ENCODE peak calls at places on chromosome 9, in five cellular contexts. One of them, this sample, is unnamed.

GRCh38 chr9:117687532-117687931 is 16.7 kb upstream of the TLR4 start:
- DNase-seq in activated T-helper 2 cell treated with anti-CD3 and anti-CD28 coated beads, Interferon-gamma antibody, Interleukin-2, Interleukin-4, amounts not matched to agents 10 μg/mL and 5 μg/mL and 100 μg/mL, durations not matched to agents 14 hours and 24 hours and 36 hours: no peak
- DNase-seq in stimulated activated CD8-positive, alpha-beta memory T cell treated with anti-CD3 and anti-CD28 coated beads, Interleukin-2, amount 100 ng/mL, for 48 hours: no peak
- DNase-seq in lung: no peak
- DNase-seq in sigmoid colon: no peak
- DNase-seq in this sample: no peak

GRCh38 chr9:137305060-137305787 is 3.2 kb upstream of the NRARP start:
- DNase-seq in stimulated activated CD8-positive, alpha-beta memory T cell treated with anti-CD3 and anti-CD28 coated beads, Interleukin-2, amount 100 ng/mL, for 48 hours: peak
- DNase-seq in activated T-helper 2 cell treated with anti-CD3 and anti-CD28 coated beads, Interferon-gamma antibody, Interleukin-2, Interleukin-4, amounts not matched to agents 10 μg/mL and 5 μg/mL and 100 μg/mL, durations not matched to agents 14 hours and 24 hours and 36 hours: peak
- DNase-seq in sigmoid colon: no peak
- DNase-seq in lung: peak
- DNase-seq in this sample: peak

GRCh38 chr9:70392189-70392588 is 22.3 kb downstream of the KLF9 start:
- DNase-seq in lung: no peak
- DNase-seq in activated T-helper 2 cell treated with anti-CD3 and anti-CD28 coated beads, Interferon-gamma antibody, Interleukin-2, Interleukin-4, amounts not matched to agents 10 μg/mL and 5 μg/mL and 100 μg/mL, durations not matched to agents 14 hours and 24 hours and 36 hours: no peak
- DNase-seq in stimulated activated CD8-positive, alpha-beta memory T cell treated with anti-CD3 and anti-CD28 coated beads, Interleukin-2, amount 100 ng/mL, for 48 hours: no peak
- DNase-seq in sigmoid colon: no peak
- DNase-seq in this sample: no peak

GRCh38 chr9:105401651-105402050 is 46.2 kb upstream of the FSD1L start:
- DNase-seq in stimulated activated CD8-positive, alpha-beta memory T cell treated with anti-CD3 and anti-CD28 coated beads, Interleukin-2, amount 100 ng/mL, for 48 hours: no peak
- DNase-seq in sigmoid colon: no peak
- DNase-seq in activated T-helper 2 cell treated with anti-CD3 and anti-CD28 coated beads, Interferon-gamma antibody, Interleukin-2, Interleukin-4, amounts not matched to agents 10 μg/mL and 5 μg/mL and 100 μg/mL, durations not matched to agents 14 hours and 24 hours and 36 hours: no peak
- DNase-seq in lung: no peak
- DNase-seq in this sample: peak

GRCh38 chr9:124660341-124660801 is 110.7 kb downstream of the NR6A1 start:
- DNase-seq in stimulated activated CD8-positive, alpha-beta memory T cell treated with anti-CD3 and anti-CD28 coated beads, Interleukin-2, amount 100 ng/mL, for 48 hours: no peak
- DNase-seq in lung: no peak
- DNase-seq in activated T-helper 2 cell treated with anti-CD3 and anti-CD28 coated beads, Interferon-gamma antibody, Interleukin-2, Interleukin-4, amounts not matched to agents 10 μg/mL and 5 μg/mL and 100 μg/mL, durations not matched to agents 14 hours and 24 hours and 36 hours: no peak
- DNase-seq in sigmoid colon: no peak
- DNase-seq in this sample: peak

GRCh38 chr9:127865645-127866464 is 11.4 kb upstream of the ENG start:
- DNase-seq in activated T-helper 2 cell treated with anti-CD3 and anti-CD28 coated beads, Interferon-gamma antibody, Interleukin-2, Interleukin-4, amounts not matched to agents 10 μg/mL and 5 μg/mL and 100 μg/mL, durations not matched to agents 14 hours and 24 hours and 36 hours: peak
- DNase-seq in stimulated activated CD8-positive, alpha-beta memory T cell treated with anti-CD3 and anti-CD28 coated beads, Interleukin-2, amount 100 ng/mL, for 48 hours: no peak
- DNase-seq in sigmoid colon: no peak
- DNase-seq in lung: no peak
- DNase-seq in this sample: no peak

GRCh38 chr9:126499005-126499910 is 114.5 kb upstream of the LMX1B start:
- DNase-seq in sigmoid colon: peak
- DNase-seq in activated T-helper 2 cell treated with anti-CD3 and anti-CD28 coated beads, Interferon-gamma antibody, Interleukin-2, Interleukin-4, amounts not matched to agents 10 μg/mL and 5 μg/mL and 100 μg/mL, durations not matched to agents 14 hours and 24 hours and 36 hours: peak
- DNase-seq in lung: peak
- DNase-seq in stimulated activated CD8-positive, alpha-beta memory T cell treated with anti-CD3 and anti-CD28 coated beads, Interleukin-2, amount 100 ng/mL, for 48 hours: no peak
- DNase-seq in this sample: peak

GRCh38 chr9:91560301-91560700 is 136.7 kb upstream of the NFIL3 start:
- DNase-seq in stimulated activated CD8-positive, alpha-beta memory T cell treated with anti-CD3 and anti-CD28 coated beads, Interleukin-2, amount 100 ng/mL, for 48 hours: no peak
- DNase-seq in activated T-helper 2 cell treated with anti-CD3 and anti-CD28 coated beads, Interferon-gamma antibody, Interleukin-2, Interleukin-4, amounts not matched to agents 10 μg/mL and 5 μg/mL and 100 μg/mL, durations not matched to agents 14 hours and 24 hours and 36 hours: no peak
- DNase-seq in lung: no peak
- DNase-seq in sigmoid colon: no peak
- DNase-seq in this sample: peak

GRCh38 chr9:93910598-93910997 is 44.6 kb downstream of the BARX1 start:
- DNase-seq in sigmoid colon: no peak
- DNase-seq in lung: no peak
- DNase-seq in stimulated activated CD8-positive, alpha-beta memory T cell treated with anti-CD3 and anti-CD28 coated beads, Interleukin-2, amount 100 ng/mL, for 48 hours: no peak
- DNase-seq in activated T-helper 2 cell treated with anti-CD3 and anti-CD28 coated beads, Interferon-gamma antibody, Interleukin-2, Interleukin-4, amounts not matched to agents 10 μg/mL and 5 μg/mL and 100 μg/mL, durations not matched to agents 14 hours and 24 hours and 36 hours: no peak
- DNase-seq in this sample: no peak

GRCh38 chr9:126366366-126367011 is 39.9 kb downstream of the MVB12B start:
- DNase-seq in stimulated activated CD8-positive, alpha-beta memory T cell treated with anti-CD3 and anti-CD28 coated beads, Interleukin-2, amount 100 ng/mL, for 48 hours: no peak
- DNase-seq in lung: no peak
- DNase-seq in activated T-helper 2 cell treated with anti-CD3 and anti-CD28 coated beads, Interferon-gamma antibody, Interleukin-2, Interleukin-4, amounts not matched to agents 10 μg/mL and 5 μg/mL and 100 μg/mL, durations not matched to agents 14 hours and 24 hours and 36 hours: no peak
- DNase-seq in sigmoid colon: peak
- DNase-seq in this sample: no peak

GRCh38 chr9:115353681-115354080 is 235.7 kb upstream of the TNC start:
- DNase-seq in sigmoid colon: no peak
- DNase-seq in lung: no peak
- DNase-seq in stimulated activated CD8-positive, alpha-beta memory T cell treated with anti-CD3 and anti-CD28 coated beads, Interleukin-2, amount 100 ng/mL, for 48 hours: no peak
- DNase-seq in activated T-helper 2 cell treated with anti-CD3 and anti-CD28 coated beads, Interferon-gamma antibody, Interleukin-2, Interleukin-4, amounts not matched to agents 10 μg/mL and 5 μg/mL and 100 μg/mL, durations not matched to agents 14 hours and 24 hours and 36 hours: no peak
- DNase-seq in this sample: no peak

GRCh38 chr9:32590898-32591297 is 17.9 kb upstream of the NDUFB6 start:
- DNase-seq in lung: no peak
- DNase-seq in stimulated activated CD8-positive, alpha-beta memory T cell treated with anti-CD3 and anti-CD28 coated beads, Interleukin-2, amount 100 ng/mL, for 48 hours: no peak
- DNase-seq in activated T-helper 2 cell treated with anti-CD3 and anti-CD28 coated beads, Interferon-gamma antibody, Interleukin-2, Interleukin-4, amounts not matched to agents 10 μg/mL and 5 μg/mL and 100 μg/mL, durations not matched to agents 14 hours and 24 hours and 36 hours: no peak
- DNase-seq in sigmoid colon: no peak
- DNase-seq in this sample: no peak

GRCh38 chr9:119677811-119678530 is 308.7 kb upstream of the BRINP1 start:
- DNase-seq in stimulated activated CD8-positive, alpha-beta memory T cell treated with anti-CD3 and anti-CD28 coated beads, Interleukin-2, amount 100 ng/mL, for 48 hours: no peak
- DNase-seq in activated T-helper 2 cell treated with anti-CD3 and anti-CD28 coated beads, Interferon-gamma antibody, Interleukin-2, Interleukin-4, amounts not matched to agents 10 μg/mL and 5 μg/mL and 100 μg/mL, durations not matched to agents 14 hours and 24 hours and 36 hours: no peak
- DNase-seq in lung: no peak
- DNase-seq in sigmoid colon: no peak
- DNase-seq in this sample: no peak

GRCh38 chr9:94944623-94945022 is 218.1 kb downstream of the AOPEP start:
- DNase-seq in sigmoid colon: no peak
- DNase-seq in stimulated activated CD8-positive, alpha-beta memory T cell treated with anti-CD3 and anti-CD28 coated beads, Interleukin-2, amount 100 ng/mL, for 48 hours: no peak
- DNase-seq in activated T-helper 2 cell treated with anti-CD3 and anti-CD28 coated beads, Interferon-gamma antibody, Interleukin-2, Interleukin-4, amounts not matched to agents 10 μg/mL and 5 μg/mL and 100 μg/mL, durations not matched to agents 14 hours and 24 hours and 36 hours: no peak
- DNase-seq in lung: no peak
- DNase-seq in this sample: no peak

GRCh38 chr9:37953775-37954437 is 50.0 kb upstream of the SLC25A51 start:
- DNase-seq in stimulated activated CD8-positive, alpha-beta memory T cell treated with anti-CD3 and anti-CD28 coated beads, Interleukin-2, amount 100 ng/mL, for 48 hours: no peak
- DNase-seq in lung: no peak
- DNase-seq in activated T-helper 2 cell treated with anti-CD3 and anti-CD28 coated beads, Interferon-gamma antibody, Interleukin-2, Interleukin-4, amounts not matched to agents 10 μg/mL and 5 μg/mL and 100 μg/mL, durations not matched to agents 14 hours and 24 hours and 36 hours: no peak
- DNase-seq in sigmoid colon: no peak
- DNase-seq in this sample: peak

GRCh38 chr9:122005597-122005996 is 87.5 kb downstream of the TTLL11 start:
- DNase-seq in stimulated activated CD8-positive, alpha-beta memory T cell treated with anti-CD3 and anti-CD28 coated beads, Interleukin-2, amount 100 ng/mL, for 48 hours: no peak
- DNase-seq in lung: no peak
- DNase-seq in sigmoid colon: no peak
- DNase-seq in activated T-helper 2 cell treated with anti-CD3 and anti-CD28 coated beads, Interferon-gamma antibody, Interleukin-2, Interleukin-4, amounts not matched to agents 10 μg/mL and 5 μg/mL and 100 μg/mL, durations not matched to agents 14 hours and 24 hours and 36 hours: no peak
- DNase-seq in this sample: peak

GRCh38 chr9:111064160-111064733 is 26.0 kb upstream of the LPAR1 start:
- DNase-seq in sigmoid colon: no peak
- DNase-seq in lung: no peak
- DNase-seq in activated T-helper 2 cell treated with anti-CD3 and anti-CD28 coated beads, Interferon-gamma antibody, Interleukin-2, Interleukin-4, amounts not matched to agents 10 μg/mL and 5 μg/mL and 100 μg/mL, durations not matched to agents 14 hours and 24 hours and 36 hours: no peak
- DNase-seq in stimulated activated CD8-positive, alpha-beta memory T cell treated with anti-CD3 and anti-CD28 coated beads, Interleukin-2, amount 100 ng/mL, for 48 hours: no peak
- DNase-seq in this sample: no peak

GRCh38 chr9:104856413-104856941 is 71.5 kb downstream of the ABCA1 start:
- DNase-seq in sigmoid colon: no peak
- DNase-seq in lung: no peak
- DNase-seq in stimulated activated CD8-positive, alpha-beta memory T cell treated with anti-CD3 and anti-CD28 coated beads, Interleukin-2, amount 100 ng/mL, for 48 hours: no peak
- DNase-seq in activated T-helper 2 cell treated with anti-CD3 and anti-CD28 coated beads, Interferon-gamma antibody, Interleukin-2, Interleukin-4, amounts not matched to agents 10 μg/mL and 5 μg/mL and 100 μg/mL, durations not matched to agents 14 hours and 24 hours and 36 hours: no peak
- DNase-seq in this sample: peak

GRCh38 chr9:112858625-112859147 is 32.0 kb downstream of the SLC46A2 start:
- DNase-seq in lung: no peak
- DNase-seq in activated T-helper 2 cell treated with anti-CD3 and anti-CD28 coated beads, Interferon-gamma antibody, Interleukin-2, Interleukin-4, amounts not matched to agents 10 μg/mL and 5 μg/mL and 100 μg/mL, durations not matched to agents 14 hours and 24 hours and 36 hours: no peak
- DNase-seq in sigmoid colon: no peak
- DNase-seq in stimulated activated CD8-positive, alpha-beta memory T cell treated with anti-CD3 and anti-CD28 coated beads, Interleukin-2, amount 100 ng/mL, for 48 hours: no peak
- DNase-seq in this sample: no peak

GRCh38 chr9:137611623-137612609 is 6.4 kb downstream of the ARRDC1 start:
- DNase-seq in activated T-helper 2 cell treated with anti-CD3 and anti-CD28 coated beads, Interferon-gamma antibody, Interleukin-2, Interleukin-4, amounts not matched to agents 10 μg/mL and 5 μg/mL and 100 μg/mL, durations not matched to agents 14 hours and 24 hours and 36 hours: no peak
- DNase-seq in lung: peak
- DNase-seq in stimulated activated CD8-positive, alpha-beta memory T cell treated with anti-CD3 and anti-CD28 coated beads, Interleukin-2, amount 100 ng/mL, for 48 hours: no peak
- DNase-seq in sigmoid colon: no peak
- DNase-seq in this sample: peak

GRCh38 chr9:504921-505821 is 290.5 kb downstream of the DOCK8 start:
- DNase-seq in lung: no peak
- DNase-seq in sigmoid colon: peak
- DNase-seq in activated T-helper 2 cell treated with anti-CD3 and anti-CD28 coated beads, Interferon-gamma antibody, Interleukin-2, Interleukin-4, amounts not matched to agents 10 μg/mL and 5 μg/mL and 100 μg/mL, durations not matched to agents 14 hours and 24 hours and 36 hours: no peak
- DNase-seq in stimulated activated CD8-positive, alpha-beta memory T cell treated with anti-CD3 and anti-CD28 coated beads, Interleukin-2, amount 100 ng/mL, for 48 hours: no peak
- DNase-seq in this sample: peak

GRCh38 chr9:128078504-128079434 is 10.7 kb downstream of the SLC25A25 start:
- DNase-seq in sigmoid colon: no peak
- DNase-seq in activated T-helper 2 cell treated with anti-CD3 and anti-CD28 coated beads, Interferon-gamma antibody, Interleukin-2, Interleukin-4, amounts not matched to agents 10 μg/mL and 5 μg/mL and 100 μg/mL, durations not matched to agents 14 hours and 24 hours and 36 hours: no peak
- DNase-seq in stimulated activated CD8-positive, alpha-beta memory T cell treated with anti-CD3 and anti-CD28 coated beads, Interleukin-2, amount 100 ng/mL, for 48 hours: no peak
- DNase-seq in lung: no peak
- DNase-seq in this sample: peak

GRCh38 chr9:113922160-113922559 is 46.1 kb downstream of the ZNF618 start:
- DNase-seq in stimulated activated CD8-positive, alpha-beta memory T cell treated with anti-CD3 and anti-CD28 coated beads, Interleukin-2, amount 100 ng/mL, for 48 hours: no peak
- DNase-seq in lung: no peak
- DNase-seq in activated T-helper 2 cell treated with anti-CD3 and anti-CD28 coated beads, Interferon-gamma antibody, Interleukin-2, Interleukin-4, amounts not matched to agents 10 μg/mL and 5 μg/mL and 100 μg/mL, durations not matched to agents 14 hours and 24 hours and 36 hours: no peak
- DNase-seq in sigmoid colon: no peak
- DNase-seq in this sample: peak

GRCh38 chr9:86352440-86353106 is 1.6 kb downstream of the TUT7 start:
- DNase-seq in stimulated activated CD8-positive, alpha-beta memory T cell treated with anti-CD3 and anti-CD28 coated beads, Interleukin-2, amount 100 ng/mL, for 48 hours: no peak
- DNase-seq in lung: no peak
- DNase-seq in sigmoid colon: no peak
- DNase-seq in activated T-helper 2 cell treated with anti-CD3 and anti-CD28 coated beads, Interferon-gamma antibody, Interleukin-2, Interleukin-4, amounts not matched to agents 10 μg/mL and 5 μg/mL and 100 μg/mL, durations not matched to agents 14 hours and 24 hours and 36 hours: no peak
- DNase-seq in this sample: peak

GRCh38 chr9:79572032-79572890 is 496 bp downstream of the TLE4 start:
- DNase-seq in activated T-helper 2 cell treated with anti-CD3 and anti-CD28 coated beads, Interferon-gamma antibody, Interleukin-2, Interleukin-4, amounts not matched to agents 10 μg/mL and 5 μg/mL and 100 μg/mL, durations not matched to agents 14 hours and 24 hours and 36 hours: peak
- DNase-seq in sigmoid colon: peak
- DNase-seq in stimulated activated CD8-positive, alpha-beta memory T cell treated with anti-CD3 and anti-CD28 coated beads, Interleukin-2, amount 100 ng/mL, for 48 hours: no peak
- DNase-seq in lung: peak
- DNase-seq in this sample: peak

GRCh38 chr9:86667307-86667706 is 280.0 kb downstream of the GAS1 start:
- DNase-seq in activated T-helper 2 cell treated with anti-CD3 and anti-CD28 coated beads, Interferon-gamma antibody, Interleukin-2, Interleukin-4, amounts not matched to agents 10 μg/mL and 5 μg/mL and 100 μg/mL, durations not matched to agents 14 hours and 24 hours and 36 hours: no peak
- DNase-seq in lung: no peak
- DNase-seq in sigmoid colon: no peak
- DNase-seq in stimulated activated CD8-positive, alpha-beta memory T cell treated with anti-CD3 and anti-CD28 coated beads, Interleukin-2, amount 100 ng/mL, for 48 hours: no peak
- DNase-seq in this sample: peak

GRCh38 chr9:94967481-94967880 is 241.0 kb downstream of the AOPEP start:
- DNase-seq in lung: no peak
- DNase-seq in stimulated activated CD8-positive, alpha-beta memory T cell treated with anti-CD3 and anti-CD28 coated beads, Interleukin-2, amount 100 ng/mL, for 48 hours: no peak
- DNase-seq in activated T-helper 2 cell treated with anti-CD3 and anti-CD28 coated beads, Interferon-gamma antibody, Interleukin-2, Interleukin-4, amounts not matched to agents 10 μg/mL and 5 μg/mL and 100 μg/mL, durations not matched to agents 14 hours and 24 hours and 36 hours: no peak
- DNase-seq in sigmoid colon: no peak
- DNase-seq in this sample: no peak

GRCh38 chr9:98873535-98874432 is 66.3 kb downstream of the GALNT12 start:
- DNase-seq in lung: no peak
- DNase-seq in sigmoid colon: no peak
- DNase-seq in activated T-helper 2 cell treated with anti-CD3 and anti-CD28 coated beads, Interferon-gamma antibody, Interleukin-2, Interleukin-4, amounts not matched to agents 10 μg/mL and 5 μg/mL and 100 μg/mL, durations not matched to agents 14 hours and 24 hours and 36 hours: no peak
- DNase-seq in stimulated activated CD8-positive, alpha-beta memory T cell treated with anti-CD3 and anti-CD28 coated beads, Interleukin-2, amount 100 ng/mL, for 48 hours: no peak
- DNase-seq in this sample: peak

GRCh38 chr9:105333811-105334210 is 89.4 kb downstream of the SLC44A1 start:
- DNase-seq in lung: no peak
- DNase-seq in activated T-helper 2 cell treated with anti-CD3 and anti-CD28 coated beads, Interferon-gamma antibody, Interleukin-2, Interleukin-4, amounts not matched to agents 10 μg/mL and 5 μg/mL and 100 μg/mL, durations not matched to agents 14 hours and 24 hours and 36 hours: no peak
- DNase-seq in sigmoid colon: no peak
- DNase-seq in stimulated activated CD8-positive, alpha-beta memory T cell treated with anti-CD3 and anti-CD28 coated beads, Interleukin-2, amount 100 ng/mL, for 48 hours: no peak
- DNase-seq in this sample: peak

GRCh38 chr9:134939080-134939733 is 21.5 kb upstream of the FCN1 start:
- DNase-seq in lung: no peak
- DNase-seq in activated T-helper 2 cell treated with anti-CD3 and anti-CD28 coated beads, Interferon-gamma antibody, Interleukin-2, Interleukin-4, amounts not matched to agents 10 μg/mL and 5 μg/mL and 100 μg/mL, durations not matched to agents 14 hours and 24 hours and 36 hours: no peak
- DNase-seq in stimulated activated CD8-positive, alpha-beta memory T cell treated with anti-CD3 and anti-CD28 coated beads, Interleukin-2, amount 100 ng/mL, for 48 hours: no peak
- DNase-seq in sigmoid colon: no peak
- DNase-seq in this sample: no peak

GRCh38 chr9:113463418-113464285 is at the start of gene RGS3:
- DNase-seq in stimulated activated CD8-positive, alpha-beta memory T cell treated with anti-CD3 and anti-CD28 coated beads, Interleukin-2, amount 100 ng/mL, for 48 hours: no peak
- DNase-seq in lung: peak
- DNase-seq in sigmoid colon: peak
- DNase-seq in activated T-helper 2 cell treated with anti-CD3 and anti-CD28 coated beads, Interferon-gamma antibody, Interleukin-2, Interleukin-4, amounts not matched to agents 10 μg/mL and 5 μg/mL and 100 μg/mL, durations not matched to agents 14 hours and 24 hours and 36 hours: no peak
- DNase-seq in this sample: peak